ENCODE peak calls at places on chromosomes 2 and 18, in seven cellular contexts. T, G, M, I, K, O and A are unnamed samples.
A peak's percentile ranks its signal among the peaks of the same experiment; 100 is the strongest.

GRCh38 chr2:54999182-54999581 is 51.1 kb downstream of the RTN4 start:
- DNase-seq in K (no peak), I (peak; percentile 85), O (no peak), G (no peak), T (no peak), M (no peak), A (no peak)

GRCh38 chr2:240635998-240636547 is 10.8 kb downstream of the GPR35 start:
- DNase-seq in K (no peak), T (no peak), I (no peak), M (no peak), O (no peak), G (peak; percentile 47), A (no peak)

GRCh38 chr2:48707466-48707865 is 48.1 kb downstream of the LHCGR start:
- DNase-seq in G (no peak), K (no peak), T (peak; percentile 70), O (no peak), M (no peak), I (peak; percentile 55), A (no peak)

GRCh38 chr18:75208836-75209128 is 157 bp downstream of the PTGR3 start:
- DNase-seq in O (no peak), G (peak; percentile 72), M (no peak), K (no peak), T (no peak), I (no peak), A (no peak)

GRCh38 chr2:179550214-179550613 is 285.6 kb upstream of the SESTD1 start:
- DNase-seq in O (no peak), K (no peak), M (no peak), I (no peak), G (no peak), T (no peak), A (no peak)

GRCh38 chr18:13474336-13474735 is 252.0 kb downstream of the FAM210A start:
- DNase-seq in O (no peak), T (no peak), G (peak; percentile 55), I (no peak), M (no peak), K (no peak), A (no peak)

GRCh38 chr18:69257861-69258458 is 142.7 kb upstream of the DOK6 start:
- DNase-seq in O (no peak), G (no peak), K (no peak), M (no peak), T (no peak), I (peak; percentile 87), A (no peak)

GRCh38 chr2:23199115-23199918 is 185.7 kb upstream of the KLHL29 start:
- DNase-seq in G (no peak), K (peak; percentile 22), I (no peak), T (no peak), O (no peak), M (peak; percentile 47), A (no peak)

GRCh38 chr2:217895070-217895635 is 107.6 kb downstream of the TNS1 start:
- DNase-seq in O (no peak), M (no peak), I (no peak), K (no peak), T (no peak), G (no peak), A (no peak)

GRCh38 chr2:146451972-146452371 is 1392.9 kb upstream of the ACVR2A start:
- DNase-seq in M (no peak), O (no peak), I (peak; percentile 1), K (no peak), G (no peak), T (no peak), A (no peak)

GRCh38 chr2:226362991-226363390 is 436.6 kb downstream of the IRS1 start:
- DNase-seq in T (no peak), K (no peak), I (peak; percentile 67), M (peak; percentile 38), O (no peak), G (no peak), A (no peak)

GRCh38 chr2:219536425-219536824 is 7.2 kb downstream of the CHPF start:
- DNase-seq in O (no peak), I (no peak), K (no peak), M (no peak), G (no peak), T (no peak), A (no peak)

GRCh38 chr2:14511541-14511940 is 121.0 kb upstream of the LRATD1 start:
- DNase-seq in O (no peak), G (no peak), K (no peak), M (no peak), I (no peak), T (no peak), A (no peak)

GRCh38 chr2:20600756-20601325 is 50.1 kb downstream of the HS1BP3 start:
- DNase-seq in I (no peak), G (no peak), M (no peak), O (no peak), T (no peak), K (no peak), A (no peak)

GRCh38 chr2:17878222-17879136 is at the start of gene KCNS3:
- DNase-seq in K (no peak), T (peak; percentile 50), G (peak; percentile 68), I (peak; percentile 21), O (peak; percentile 18), M (peak; percentile 23), A (no peak)

GRCh38 chr2:20617892-20618467 is 32.9 kb downstream of the HS1BP3 start:
- DNase-seq in M (peak; percentile 95), G (peak; percentile 99), O (peak; percentile 98), K (no peak), T (peak; percentile 87), I (peak; percentile 97), A (no peak)

GRCh38 chr2:161919873-161920272 is 154.1 kb downstream of the DPP4 start:
- DNase-seq in K (no peak), M (no peak), T (no peak), I (no peak), G (no peak), O (no peak), A (no peak)

GRCh38 chr2:135925571-135925970 is 49.3 kb upstream of the MCM6 start:
- DNase-seq in M (no peak), T (no peak), I (peak; percentile 39), K (no peak), G (no peak), O (no peak), A (no peak)

GRCh38 chr2:237441605-237442004 is 27.6 kb upstream of the COL6A3 start:
- DNase-seq in K (no peak), G (no peak), I (peak; percentile 88), T (no peak), M (no peak), O (no peak), A (no peak)

GRCh38 chr2:209638346-209638745 is 133.3 kb upstream of the UNC80 start:
- DNase-seq in I (peak; percentile 75), T (no peak), M (peak; percentile 7), O (no peak), G (no peak), K (no peak), A (no peak)

GRCh38 chr2:159460227-159460626 is 156.1 kb downstream of the BAZ2B start:
- DNase-seq in T (no peak), O (no peak), K (no peak), M (no peak), G (no peak), I (no peak), A (no peak)

DNA sequence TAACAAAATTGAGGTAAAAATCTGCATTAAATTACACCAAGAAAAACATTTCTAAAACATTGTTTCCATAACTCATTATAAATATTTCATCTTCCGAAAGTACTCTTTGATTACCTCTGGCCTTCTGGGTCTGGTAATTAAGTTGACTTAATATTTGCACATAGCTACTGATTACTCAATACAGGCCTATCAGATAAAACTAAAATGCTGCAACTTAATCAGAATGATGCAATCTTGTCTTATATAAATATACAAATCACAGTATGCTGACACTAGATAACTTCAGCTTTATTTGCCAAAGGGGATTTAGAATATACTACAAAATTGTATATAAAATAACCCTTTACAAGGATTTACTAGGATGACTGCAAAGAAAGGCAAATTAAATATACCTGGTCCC is 49.3 kb downstream of the SLC35F5 start:
- DNase-seq in M (no peak), I (no peak), O (no peak), G (no peak), K (no peak), T (no peak), A (no peak)
- H3K27ac ChIP-seq in M (no peak overlapping the region), I (no peak overlapping the region), O (no peak overlapping the region), G (no peak overlapping the region), K (no peak overlapping the region), T (no peak overlapping the region), A (no peak overlapping the region)

GRCh38 chr2:60534034-60534393 is 19.4 kb downstream of the BCL11A start:
- DNase-seq in T (no peak), G (no peak), O (no peak), M (no peak), K (no peak), I (no peak), A (no peak)
- H3K4me3 ChIP-seq in T (no peak overlapping the region), G (no peak overlapping the region), O (no peak overlapping the region), M (no peak overlapping the region), K (no peak overlapping the region), I (no peak overlapping the region), A (no peak overlapping the region)

GRCh38 chr2:220747736-220748135 is 824.4 kb downstream of the EPHA4 start:
- DNase-seq in T (no peak), M (no peak), I (no peak), K (no peak), G (no peak), O (no peak), A (no peak)

GRCh38 chr2:220744861-220745260 is 827.2 kb downstream of the EPHA4 start:
- DNase-seq in I (no peak), T (no peak), G (no peak), O (no peak), M (no peak), K (no peak), A (no peak)

GRCh38 chr2:220748875-220749479 is 823.1 kb downstream of the EPHA4 start:
- DNase-seq in G (no peak), T (no peak), M (no peak), I (no peak), O (no peak), K (no peak), A (no peak)

GRCh38 chr2:220743203-220743602 is 828.9 kb downstream of the EPHA4 start:
- DNase-seq in M (no peak), K (no peak), G (no peak), O (no peak), I (no peak), T (no peak), A (no peak)

GRCh38 chr2:220745682-220746081 is 826.4 kb downstream of the EPHA4 start:
- DNase-seq in I (no peak), M (no peak), O (no peak), T (no peak), K (no peak), G (no peak), A (no peak)
- H3K4me1 ChIP-seq in I (no peaks in the 10 kb centered on the region), M (no peaks in the 10 kb centered on the region), O (no peaks in the 10 kb centered on the region), T (no peaks in the 10 kb centered on the region), K (no peaks in the 10 kb centered on the region), G (no peaks in the 10 kb centered on the region), A (no peaks in the 10 kb centered on the region)

DNA sequence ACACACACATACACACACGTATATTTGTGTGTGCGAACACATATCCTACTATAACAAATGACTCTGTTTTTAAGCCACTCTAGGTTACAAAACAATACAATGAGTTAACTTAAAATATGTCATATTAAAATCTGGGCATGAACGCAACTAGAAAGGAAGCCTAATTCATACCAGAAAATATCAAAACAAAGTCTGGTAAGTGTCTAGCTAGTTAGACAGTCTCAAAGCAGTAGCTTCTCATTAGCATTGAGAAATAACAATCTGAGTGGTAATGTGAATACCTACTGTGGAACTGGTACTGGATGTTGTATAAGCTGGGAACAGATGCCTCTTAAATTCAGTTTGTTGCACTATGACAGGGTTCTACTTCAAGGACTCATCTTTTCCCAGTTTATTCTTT is 32.5 kb upstream of the WIPF1 start:
- DNase-seq in M (no peak), O (no peak), G (no peak), K (no peak), T (no peak), I (no peak), A (no peak)
- H3K27ac ChIP-seq in M (no peak overlapping the region), O (no peak overlapping the region), G (peak overlapping the region; percentile 39), K (no peak overlapping the region), T (no peak overlapping the region), I (no peak overlapping the region), A (peak overlapping the region; percentile 5)